ENCODE peak calls at places on chromosomes 13 and 19, in five cellular contexts. V, R, I, H and K are unnamed samples.

GRCh38 chr13:107329991-107330390 is 762.1 kb upstream of the ARGLU1 start:
- DNase-seq in I (no peak), R (no peak), H (no peak), V (no peak), K (peak)

GRCh38 chr13:41709511-41709910 is 251.4 kb downstream of the VWA8 start:
- DNase-seq in V (no peak), I (no peak), R (no peak), H (no peak), K (no peak)

GRCh38 chr13:40445557-40445990 is 220.9 kb downstream of the FOXO1 start:
- DNase-seq in R (no peak), H (peak), V (no peak), I (peak), K (no peak)

GRCh38 chr19:19280561-19280960 is 7.5 kb upstream of the TM6SF2 start:
- DNase-seq in V (no peak), I (no peak), H (no peak), R (peak), K (peak)

GRCh38 chr13:114100446-114101320 is 31.7 kb downstream of the RASA3 start:
- DNase-seq in H (no peak), V (no peak), I (no peak), R (no peak), K (no peak)

GRCh38 chr19:14676762-14677161 is 2.1 kb upstream of the ADGRE3 start:
- DNase-seq in R (no peak), I (no peak), H (no peak), V (no peak), K (no peak)

GRCh38 chr13:34247596-34247995 is 429.6 kb downstream of the RFC3 start:
- DNase-seq in H (no peak), R (no peak), I (no peak), V (no peak), K (no peak)

GRCh38 chr13:25406377-25406776 is 34.6 kb downstream of the ATP8A2 start:
- DNase-seq in I (no peak), R (no peak), H (peak), V (no peak), K (no peak)

GRCh38 chr19:3625996-3626472 is 556 bp downstream of the CACTIN start:
- DNase-seq in V (no peak), R (no peak), H (no peak), I (no peak), K (no peak)

GRCh38 chr19:36215276-36216171 is 618 bp downstream of the ZNF146 start:
- DNase-seq in H (peak), I (no peak), V (no peak), R (no peak), K (peak)

GRCh38 chr19:33493401-33494275 is 28.0 kb downstream of the PEPD start:
- DNase-seq in H (no peak), R (no peak), I (no peak), V (no peak), K (no peak)

GRCh38 chr13:41056194-41056593 is 5.1 kb upstream of the WBP4 start:
- DNase-seq in I (no peak), H (no peak), V (no peak), R (no peak), K (no peak)